ENCODE peak calls at places on chromosomes 7 and 10, in five cellular contexts. C is mesenchymal stem cell, D is neural progenitor cell, G is DND-41, N is kidney. I is an unnamed sample.

GRCh38 chr10:79255007-79255507 is 92.2 kb upstream of the PPIF start:
- DNase-seq in C (no peak), D (no peak), G (no peak), N (no peak), I (no peak)

GRCh38 chr7:94395141-94396041 is 696 bp downstream of the COL1A2 start:
- DNase-seq in C (peak), D (peak), G (peak), N (no peak), I (peak)

GRCh38 chr7:113085781-113086390 is 741 bp downstream of the GPR85 start:
- DNase-seq in C (peak), D (peak), G (no peak), N (no peak), I (no peak)

GRCh38 chr10:122990278-122990677 is 10.1 kb downstream of the PSTK start:
- DNase-seq in C (no peak), D (no peak), G (no peak), N (no peak), I (no peak)

GRCh38 chr7:930975-931758 is 23.3 kb downstream of the ADAP1 start:
- DNase-seq in C (no peak), D (no peak), G (no peak), N (peak), I (no peak)

GRCh38 chr10:49033939-49034338 is 81.4 kb downstream of the VSTM4 start:
- DNase-seq in C (no peak), D (no peak), G (no peak), N (no peak), I (no peak)

GRCh38 chr10:75049316-75050285 is 61.9 kb upstream of the SAMD8 start:
- DNase-seq in C (no peak), D (peak), G (no peak), N (no peak), I (no peak)

GRCh38 chr10:97499561-97500296 is 1.0 kb downstream of the UBTD1 start:
- DNase-seq in C (peak), D (peak), G (no peak), N (peak), I (no peak)

GRCh38 chr10:122018951-122019413 is 30.0 kb downstream of the TACC2 start:
- DNase-seq in C (no peak), D (no peak), G (no peak), N (no peak), I (no peak)

GRCh38 chr7:111098011-111098925 is 7.3 kb downstream of the LRRN3 start:
- DNase-seq in C (peak), D (peak), G (peak), N (no peak), I (peak)

GRCh38 chr10:79319372-79319771 is 27.9 kb upstream of the PPIF start:
- DNase-seq in C (no peak), D (no peak), G (no peak), N (peak), I (no peak)

GRCh38 chr7:149784251-149784608 is 10.8 kb upstream of the ZNF467 start:
- DNase-seq in C (no peak), D (no peak), G (no peak), N (no peak), I (no peak)

GRCh38 chr10:21314234-21314633 is 211.2 kb downstream of the SKIDA1 start:
- DNase-seq in C (no peak), D (peak), G (no peak), N (no peak), I (no peak)

GRCh38 chr7:95691464-95691863 is 80.9 kb upstream of the DYNC1I1 start:
- DNase-seq in C (no peak), D (no peak), G (no peak), N (no peak), I (no peak)

GRCh38 chr7:137992738-137993394 is 9.0 kb downstream of the CREB3L2 start:
- DNase-seq in C (peak), D (no peak), G (peak), N (no peak), I (no peak)

GRCh38 chr10:62815373-62816111 is 624 bp downstream of the EGR2 start:
- DNase-seq in C (peak), D (peak), G (no peak), N (peak), I (no peak)

GRCh38 chr7:76423666-76424412 is 911 bp upstream of the ZP3 start:
- DNase-seq in C (no peak), D (peak), G (no peak), N (peak), I (no peak)

GRCh38 chr10:91115618-91116390 is 104.7 kb upstream of the PCGF5 start:
- DNase-seq in C (no peak), D (no peak), G (no peak), N (no peak), I (no peak)

GRCh38 chr7:117157121-117157870 is 165.6 kb downstream of the WNT2 start:
- DNase-seq in C (peak), D (no peak), G (no peak), N (no peak), I (no peak)

GRCh38 chr10:118978316-118978997 is 51.1 kb upstream of the NANOS1 start:
- DNase-seq in C (no peak), D (no peak), G (no peak), N (no peak), I (no peak)

GRCh38 chr10:126224967-126225671 is 163.2 kb downstream of the ADAM12 start:
- DNase-seq in C (no peak), D (peak), G (no peak), N (no peak), I (no peak)

GRCh38 chr10:88253120-88253519 is 330.0 kb downstream of the RNLS start:
- DNase-seq in C (no peak), D (no peak), G (no peak), N (no peak), I (no peak)

GRCh38 chr7:93442478-93443224 is 131.9 kb downstream of the CALCR start:
- DNase-seq in C (peak), D (peak), G (peak), N (no peak), I (peak)

GRCh38 chr7:44212018-44212417 is 11.2 kb downstream of the YKT6 start:
- DNase-seq in C (no peak), D (no peak), G (no peak), N (peak), I (no peak)

GRCh38 chr7:87935373-87935706 is 1.3 kb downstream of the ADAM22 start:
- DNase-seq in C (no peak), D (no peak), G (no peak), N (no peak), I (no peak)

GRCh38 chr10:5944389-5945202 is 32.7 kb downstream of the IL15RA start:
- DNase-seq in C (peak), D (no peak), G (no peak), N (peak), I (no peak)

GRCh38 chr7:41315764-41316163 is 387.1 kb downstream of the INHBA start:
- DNase-seq in C (no peak), D (peak), G (no peak), N (no peak), I (peak)

GRCh38 chr10:77441541-77442175 is 195.9 kb downstream of the KCNMA1 start:
- DNase-seq in C (no peak), D (peak), G (no peak), N (no peak), I (peak)

GRCh38 chr7:115851291-115851690 is 179.3 kb downstream of the TFEC start:
- DNase-seq in C (peak), D (peak), G (no peak), N (no peak), I (peak)

GRCh38 chr10:115020449-115020848 is 72.7 kb upstream of the ATRNL1 start:
- DNase-seq in C (no peak), D (no peak), G (no peak), N (no peak), I (no peak)

GRCh38 chr10:108465871-108466641 is 1301.5 kb upstream of the SORCS1 start:
- DNase-seq in C (peak), D (peak), G (no peak), N (peak), I (no peak)

GRCh38 chr10:64115913-64116643 is 594.9 kb downstream of the REEP3 start:
- DNase-seq in C (peak), D (peak), G (peak), N (no peak), I (no peak)

GRCh38 chr10:89475137-89475536 is 60.3 kb downstream of the SLC16A12 start:
- DNase-seq in C (peak), D (peak), G (no peak), N (no peak), I (no peak)

GRCh38 chr10:3757638-3758490 is 27.1 kb downstream of the KLF6 start:
- DNase-seq in C (peak), D (no peak), G (no peak), N (no peak), I (no peak)

GRCh38 chr10:43237631-43238446 is 29.0 kb downstream of the RASGEF1A start:
- DNase-seq in C (no peak), D (no peak), G (no peak), N (peak), I (no peak)

GRCh38 chr10:44180321-44181154 is 204.4 kb downstream of the CXCL12 start:
- DNase-seq in C (peak), D (no peak), G (no peak), N (no peak), I (no peak)

GRCh38 chr7:35801392-35802101 is 690 bp downstream of the SEPTIN7 start:
- DNase-seq in C (peak), D (peak), G (peak), N (peak), I (peak)

DNA sequence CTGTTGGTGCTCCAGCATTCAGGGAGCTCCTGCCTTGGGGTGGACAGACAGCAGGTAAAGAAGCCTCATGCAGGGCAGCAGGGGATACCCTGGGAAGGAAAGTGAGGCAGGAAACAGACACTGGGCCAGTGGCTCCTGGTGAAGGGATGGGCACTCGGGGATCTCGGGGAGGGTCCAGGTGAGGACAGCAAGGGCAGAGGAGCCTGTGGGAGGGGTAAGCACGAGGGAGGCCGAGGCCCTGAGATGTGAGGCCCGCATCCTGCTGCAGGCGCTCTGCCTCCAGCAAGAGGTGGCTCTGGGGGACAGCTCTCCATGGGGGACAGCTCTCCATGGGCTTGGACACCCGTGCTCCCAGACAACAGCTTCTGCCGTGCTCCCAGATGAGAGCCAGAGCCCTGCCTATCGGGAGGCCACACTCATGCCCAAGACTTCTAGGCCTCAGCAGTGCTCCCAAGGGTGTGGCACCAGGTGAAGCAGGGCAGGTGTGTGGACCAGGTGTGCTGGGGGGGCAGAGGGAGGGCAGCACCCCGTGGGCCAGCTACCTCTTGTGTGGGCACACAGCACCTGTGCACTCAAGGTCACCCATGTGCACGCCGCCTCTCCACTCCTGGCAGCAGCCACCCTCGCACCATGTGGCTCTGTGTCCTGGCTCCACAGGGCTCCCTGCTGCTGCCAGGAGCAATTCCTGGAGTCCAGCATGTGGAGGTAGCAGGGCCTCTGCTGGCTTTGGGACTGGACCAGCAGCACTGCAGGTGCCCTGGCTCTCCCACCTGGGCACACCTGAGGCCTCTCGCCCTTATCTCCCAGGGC is 93.6 kb upstream of the INSIG1 start:
- DNase-seq in C (no peak), D (no peak), G (no peak), N (no peak), I (no peak)
- H3K4me3 ChIP-seq in C (no peak), D (no peak), G (no peak), N (no peak), I (no peak)

DNA sequence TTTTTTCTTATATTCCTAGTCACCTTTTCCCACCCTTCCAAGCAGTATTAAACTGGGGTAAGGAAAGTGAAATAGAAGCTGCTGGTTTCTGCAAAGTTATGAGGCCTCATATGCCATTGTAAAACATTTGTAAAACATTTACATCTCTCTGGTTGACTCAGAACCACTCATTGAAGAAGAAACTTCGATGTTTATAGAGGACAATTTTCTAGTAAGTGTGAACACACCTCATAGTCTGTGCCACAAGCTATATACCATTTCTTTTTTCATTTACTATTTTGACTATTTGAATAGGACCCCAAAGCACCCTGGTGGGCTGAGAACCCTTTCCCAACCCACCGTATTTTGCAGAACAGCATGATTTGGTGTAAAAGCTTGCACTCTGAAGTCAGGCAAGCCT is 12.9 kb upstream of the ITGB1 start:
- DNase-seq in C (no peak), D (no peak), G (no peak), N (no peak), I (no peak)
- H3K9ac ChIP-seq in C (no peak), D (no peak), G (no peak), N (no peak), I (no peak)

DNA sequence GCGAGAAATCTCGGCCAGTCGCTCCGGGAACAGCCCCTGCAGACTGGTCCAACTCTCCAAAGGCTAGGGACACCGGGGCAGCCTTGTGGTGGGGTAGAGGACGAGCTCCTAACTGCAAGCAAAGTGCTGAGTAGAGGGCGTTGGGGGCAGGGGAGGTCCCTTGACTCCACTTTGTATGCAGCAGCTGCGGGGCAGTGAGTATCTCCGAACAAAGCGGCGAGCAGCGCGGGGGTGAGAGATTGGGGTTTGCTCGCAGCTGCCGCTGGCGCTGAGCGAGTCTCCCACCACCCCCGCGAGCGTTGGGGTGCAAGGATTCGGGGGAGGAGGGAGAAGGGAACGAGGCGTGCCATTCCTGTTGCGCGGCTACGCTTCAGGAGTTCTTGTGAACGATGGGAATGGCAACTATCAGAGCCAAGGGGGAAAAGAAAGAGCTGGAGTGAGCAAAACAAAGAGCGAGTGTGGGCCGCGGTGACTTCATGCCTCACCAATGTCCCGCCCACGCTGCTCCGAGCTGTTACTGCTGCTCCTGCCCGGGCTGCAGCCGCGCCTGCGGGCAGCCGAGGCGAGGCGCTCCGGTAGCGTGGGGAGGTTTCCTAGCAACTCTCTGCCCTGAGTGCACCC is 414 bp upstream of the ITGB8 start:
- DNase-seq in C (peak), D (peak), G (no peak), N (peak), I (no peak)
- H3K4me3 ChIP-seq in C (peak), D (peak), G (no peak), N (peak), I (peak)

DNA sequence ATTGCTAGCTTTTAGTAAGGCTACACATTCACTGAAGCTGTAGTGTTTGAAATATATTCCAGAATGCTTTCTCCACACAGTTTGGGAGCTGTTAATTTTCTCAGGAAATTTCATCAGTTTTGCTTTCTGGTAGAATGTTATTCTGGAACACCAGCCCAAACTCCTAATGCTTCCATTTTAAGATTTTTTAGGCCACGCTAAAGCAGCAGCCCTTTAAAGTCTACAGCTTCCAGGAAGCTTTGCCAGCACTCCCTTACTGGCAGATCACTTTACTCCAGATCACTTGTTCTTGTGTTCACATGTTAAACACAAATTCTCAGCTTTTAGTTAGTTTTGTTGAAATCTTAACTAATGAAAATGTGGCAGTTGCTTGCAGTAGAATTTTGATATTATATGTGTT is 139.7 kb downstream of the KCND2 start:
- DNase-seq in C (no peak), D (no peak), G (no peak), N (no peak), I (no peak)
- H3K9ac ChIP-seq in C (no peak), D (no peak), G (no peak), N (no peak), I (no peak)

DNA sequence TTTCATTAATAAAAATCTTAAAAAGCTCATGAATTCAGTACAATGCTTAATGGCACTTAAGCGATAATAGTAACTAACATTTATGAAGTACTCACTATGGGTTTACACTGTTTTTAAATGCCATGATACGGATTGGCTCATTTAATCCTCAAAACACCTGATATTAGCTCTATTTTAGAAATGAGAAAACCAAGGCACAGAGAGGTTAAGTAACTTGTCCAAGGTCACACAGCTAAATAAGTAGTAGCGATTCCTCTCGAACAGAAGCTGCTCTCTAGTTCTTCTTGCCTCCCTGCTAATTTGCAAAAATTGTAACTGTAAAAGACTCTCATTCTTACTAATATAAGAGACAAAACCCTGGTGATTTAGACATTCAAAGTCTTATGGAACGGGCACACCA is 110.7 kb upstream of the RHEB start:
- DNase-seq in C (no peak), D (no peak), G (no peak), N (no peak), I (no peak)
- H3K4me3 ChIP-seq in C (no peak), D (peak), G (no peak), N (peak), I (no peak)

DNA sequence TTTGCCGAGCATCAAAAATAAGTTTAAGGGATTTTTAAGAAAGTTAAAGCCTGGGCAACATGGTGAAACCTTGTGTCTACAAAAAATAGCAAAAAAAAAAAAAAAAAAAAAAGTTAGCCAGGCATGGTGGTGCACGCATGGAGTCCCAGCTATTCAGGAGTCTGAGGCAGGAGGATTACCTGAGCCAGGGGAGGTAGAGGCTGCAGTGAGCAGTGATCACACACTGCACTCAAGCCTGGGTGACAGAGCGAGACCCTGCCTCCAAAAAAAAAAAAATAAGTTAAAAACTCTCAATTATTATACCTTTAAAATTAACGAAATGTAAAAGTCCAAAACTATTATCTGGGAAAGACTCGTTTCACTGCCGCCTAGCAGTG is 35.0 kb upstream of the DAGLB start:
- DNase-seq in C (no peak), D (no peak), G (no peak), N (no peak), I (no peak)
- H3K9ac ChIP-seq in C (peak), D (peak), G (peak), N (no peak), I (peak)

GRCh38 chr7:139830779-139831498 is 1.9 kb downstream of the TBXAS1 start:
- DNase-seq in C (no peak), D (no peak), G (no peak), N (no peak), I (no peak)
- H3K4me3 ChIP-seq in C (no peak), D (no peak), G (no peak), N (no peak), I (no peak)

I was measured in NT2/D1.